ENCODE peak calls at places on chromosomes 1 and 21, in nine cellular contexts. J is colonic mucosa, V is cardiac fibroblast, S is left ventricle myocardium inferior, N is stomach, Z is body of pancreas, Q is tibial artery, B is heart left ventricle, U is natural killer cell. P is an unnamed sample.

GRCh38 chr1:113226118-113226517 is 153.1 kb downstream of the LRIG2 start:
- DNase-seq in J (peak), V (peak), S (no peak), N (no peak), Z (no peak), Q (no peak), B (no peak), U (no peak), P (no peak)

GRCh38 chr1:9689011-9689706 is 37.6 kb downstream of the PIK3CD start:
- DNase-seq in J (peak), V (peak), S (peak), N (peak), Z (peak), Q (peak), B (peak), U (peak), P (peak)

GRCh38 chr1:116031299-116031698 is 55.0 kb downstream of the SLC22A15 start:
- DNase-seq in J (peak), V (no peak), S (no peak), N (no peak), Z (no peak), Q (no peak), B (no peak), U (no peak), P (no peak)

GRCh38 chr1:206691604-206692003 is 6.9 kb downstream of the MAPKAPK2 start:
- DNase-seq in J (no peak), V (peak), S (no peak), N (peak), Z (peak), Q (no peak), B (no peak), U (no peak), P (peak)

GRCh38 chr1:17502326-17502778 is 37.1 kb upstream of the ARHGEF10L start:
- DNase-seq in J (peak), V (peak), S (peak), N (peak), Z (peak), Q (peak), B (peak), U (peak), P (peak)

GRCh38 chr1:39632491-39633417 is 6.7 kb downstream of the HEYL start:
- DNase-seq in J (peak), V (peak), S (peak), N (peak), Z (peak), Q (peak), B (peak), U (no peak), P (no peak)

GRCh38 chr1:201093561-201093960 is 18.7 kb downstream of the CACNA1S start:
- DNase-seq in J (no peak), V (no peak), S (no peak), N (no peak), Z (no peak), Q (no peak), B (no peak), U (no peak), P (no peak)

GRCh38 chr1:206637605-206638004 is 2.3 kb downstream of the DYRK3 start:
- DNase-seq in J (no peak), V (no peak), S (no peak), N (no peak), Z (no peak), Q (no peak), B (no peak), U (no peak), P (no peak)

GRCh38 chr1:207838156-207839082 is 72.5 kb downstream of the CD34 start:
- DNase-seq in J (no peak), V (no peak), S (peak), N (peak), Z (peak), Q (peak), B (peak), U (no peak), P (peak)

GRCh38 chr1:241272828-241273227 is 84.2 kb downstream of the RGS7 start:
- DNase-seq in J (no peak), V (no peak), S (no peak), N (no peak), Z (no peak), Q (no peak), B (no peak), U (no peak), P (no peak)

GRCh38 chr1:6703016-6703415 is 1.4 kb upstream of the DNAJC11 start:
- DNase-seq in J (no peak), V (no peak), S (no peak), N (no peak), Z (no peak), Q (no peak), B (no peak), U (no peak), P (no peak)

GRCh38 chr1:196897158-196897828 is 9.4 kb downstream of the CFHR4 start:
- DNase-seq in J (no peak), V (peak), S (no peak), N (no peak), Z (no peak), Q (no peak), B (no peak), U (no peak), P (no peak)

GRCh38 chr1:229980009-229980408 is 87.0 kb upstream of the GALNT2 start:
- DNase-seq in J (no peak), V (peak), S (no peak), N (no peak), Z (no peak), Q (no peak), B (no peak), U (no peak), P (no peak)

GRCh38 chr21:28261291-28261690 is 731.4 kb downstream of the LTN1 start:
- DNase-seq in J (no peak), V (peak), S (no peak), N (no peak), Z (no peak), Q (no peak), B (no peak), U (no peak), P (no peak)

GRCh38 chr1:10965621-10966226 is 46.7 kb upstream of the TARDBP start:
- DNase-seq in J (no peak), V (peak), S (peak), N (peak), Z (peak), Q (no peak), B (no peak), U (no peak), P (no peak)

GRCh38 chr1:76669624-76670023 is 197.7 kb upstream of the ST6GALNAC5 start:
- DNase-seq in J (no peak), V (no peak), S (no peak), N (no peak), Z (no peak), Q (no peak), B (no peak), U (no peak), P (no peak)

GRCh38 chr1:19596065-19596718 is 47.9 kb upstream of the NBL1 start:
- DNase-seq in J (no peak), V (no peak), S (no peak), N (no peak), Z (peak), Q (no peak), B (no peak), U (no peak), P (peak)

GRCh38 chr1:9758559-9759121 is 65.1 kb downstream of the CLSTN1 start:
- DNase-seq in J (no peak), V (no peak), S (no peak), N (no peak), Z (no peak), Q (no peak), B (no peak), U (no peak), P (no peak)

GRCh38 chr21:39969691-39970364 is 102.6 kb downstream of the PCP4 start:
- DNase-seq in J (no peak), V (no peak), S (no peak), N (no peak), Z (no peak), Q (no peak), B (no peak), U (no peak), P (no peak)

GRCh38 chr1:97017895-97018294 is 296.3 kb downstream of the PTBP2 start:
- DNase-seq in J (no peak), V (no peak), S (no peak), N (no peak), Z (no peak), Q (no peak), B (no peak), U (no peak), P (no peak)

GRCh38 chr1:91712393-91712792 is 173.6 kb downstream of the TGFBR3 start:
- DNase-seq in J (no peak), V (no peak), S (no peak), N (no peak), Z (no peak), Q (no peak), B (no peak), U (no peak), P (no peak)

GRCh38 chr1:178091986-178092745 is 1.7 kb upstream of the RASAL2 start:
- DNase-seq in J (no peak), V (peak), S (no peak), N (no peak), Z (no peak), Q (no peak), B (no peak), U (no peak), P (peak)

GRCh38 chr1:100862591-100862990 is 32.1 kb downstream of the EXTL2 start:
- DNase-seq in J (no peak), V (peak), S (no peak), N (no peak), Z (no peak), Q (no peak), B (no peak), U (no peak), P (peak)

GRCh38 chr1:193558491-193559028 is 372.1 kb upstream of the B3GALT2 start:
- DNase-seq in J (peak), V (peak), S (no peak), N (no peak), Z (no peak), Q (no peak), B (no peak), U (no peak), P (peak)

GRCh38 chr1:222171005-222171404 is 376.9 kb downstream of the HHIPL2 start:
- DNase-seq in J (no peak), V (peak), S (no peak), N (no peak), Z (no peak), Q (no peak), B (no peak), U (no peak), P (peak)

GRCh38 chr1:4156241-4156640 is 256.2 kb upstream of the C1orf174 start:
- DNase-seq in J (no peak), V (no peak), S (no peak), N (no peak), Z (no peak), Q (no peak), B (no peak), U (no peak), P (no peak)

GRCh38 chr1:93732514-93732913 is 50.9 kb upstream of the BCAR3 start:
- DNase-seq in J (no peak), V (no peak), S (no peak), N (no peak), Z (no peak), Q (no peak), B (no peak), U (no peak), P (no peak)
- TF ChIP-seq CTCF in J (no peak), V (peak), S (no peak), N (no peak), Z (no peak), Q (no peak), B (peak), U (no peak), P (peak)

GRCh38 chr1:921011-921837 is 2.5 kb upstream of the SAMD11 start:
- DNase-seq in J (peak), V (peak), S (peak), N (peak), Z (peak), Q (peak), B (peak), U (no peak), P (peak)
- TF ChIP-seq CTCF in J (no peak), V (peak), S (peak), N (peak), Z (peak), Q (peak), B (peak), U (no peak), P (peak)

GRCh38 chr1:156750191-156750931 is 1.1 kb downstream of the HDGF start:
- DNase-seq in J (peak), V (peak), S (no peak), N (peak), Z (peak), Q (no peak), B (no peak), U (no peak), P (no peak)
- TF ChIP-seq CTCF in J (no peak), V (no peak), S (no peak), N (no peak), Z (no peak), Q (no peak), B (no peak), U (no peak), P (no peak)

DNA sequence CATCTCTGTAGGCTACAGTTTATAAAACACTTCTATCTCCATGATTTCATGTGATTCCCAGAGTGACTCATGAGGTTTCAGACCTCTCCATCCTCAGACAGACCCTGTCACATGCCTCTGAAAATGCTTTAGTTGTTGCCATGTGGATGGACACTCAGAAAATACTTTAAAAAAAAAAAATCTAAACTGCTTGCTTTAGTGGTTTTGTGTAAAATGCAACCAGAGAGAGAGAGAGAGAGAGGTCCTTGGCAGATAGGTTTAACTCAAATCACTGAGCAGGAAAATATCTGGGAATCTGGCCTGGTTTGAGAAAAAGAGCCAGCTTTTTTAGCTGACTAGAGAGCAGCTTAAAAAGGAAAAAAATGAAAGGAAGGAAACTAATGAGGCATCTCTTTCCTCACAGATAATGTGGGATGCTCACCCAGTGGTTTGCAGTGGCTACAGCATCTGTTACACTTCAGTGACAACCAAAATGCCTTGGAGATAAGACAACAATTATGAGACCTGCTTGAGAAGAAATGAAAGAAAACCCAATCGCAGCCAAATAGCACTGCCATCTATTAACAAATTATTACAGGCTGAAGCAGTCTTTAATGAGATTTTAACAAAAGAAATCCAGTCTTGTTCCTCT is 54.6 kb upstream of the SYT14 start:
- DNase-seq in J (no peak), V (peak), S (no peak), N (no peak), Z (no peak), Q (no peak), B (no peak), U (no peak), P (peak)
- TF ChIP-seq CTCF in J (no peak), V (peak), S (no peak), N (no peak), Z (no peak), Q (no peak), B (no peak), U (no peak), P (peak)

GRCh38 chr1:226650236-226650841 is 88.7 kb downstream of the ITPKB start:
- DNase-seq in J (no peak), V (no peak), S (peak), N (no peak), Z (no peak), Q (no peak), B (no peak), U (no peak), P (no peak)
- TF ChIP-seq CTCF in J (no peak), V (no peak), S (no peak), N (no peak), Z (no peak), Q (no peak), B (no peak), U (no peak), P (no peak)

GRCh38 chr21:35652196-35652595 is 408.1 kb downstream of the SETD4 start:
- DNase-seq in J (no peak), V (no peak), S (no peak), N (no peak), Z (no peak), Q (no peak), B (no peak), U (no peak), P (no peak)

GRCh38 chr21:35649186-35649585 is 411.1 kb downstream of the SETD4 start:
- DNase-seq in J (no peak), V (peak), S (no peak), N (no peak), Z (no peak), Q (no peak), B (no peak), U (no peak), P (peak)

GRCh38 chr21:35646606-35647005 is 413.7 kb downstream of the SETD4 start:
- DNase-seq in J (no peak), V (peak), S (no peak), N (no peak), Z (no peak), Q (no peak), B (no peak), U (no peak), P (peak)

GRCh38 chr21:35651166-35651565 is 409.2 kb downstream of the SETD4 start:
- DNase-seq in J (no peak), V (no peak), S (no peak), N (no peak), Z (no peak), Q (no peak), B (no peak), U (no peak), P (no peak)

GRCh38 chr21:35648512-35648911 is 411.8 kb downstream of the SETD4 start:
- DNase-seq in J (no peak), V (no peak), S (no peak), N (peak), Z (peak), Q (no peak), B (no peak), U (no peak), P (no peak)
- TF ChIP-seq CTCF in J (no peak), V (no peak), S (no peak), N (no peak), Z (no peak), Q (no peak), B (no peak), U (no peak), P (no peak)

GRCh38 chr1:209886219-209886536 is 51.8 kb upstream of the SYT14 start:
- DNase-seq in J (no peak), V (no peak), S (no peak), N (no peak), Z (no peak), Q (no peak), B (no peak), U (no peak), P (no peak)
- TF ChIP-seq CTCF in J (no peak), V (peak), S (no peak), N (no peak), Z (no peak), Q (no peak), B (no peak), U (no peak), P (peak)

GRCh38 chr21:31505975-31506374 is 153.5 kb upstream of the SOD1 start:
- DNase-seq in J (no peak), V (no peak), S (no peak), N (no peak), Z (no peak), Q (no peak), B (no peak), U (no peak), P (no peak)

GRCh38 chr21:31511258-31511657 is 148.2 kb upstream of the SOD1 start:
- DNase-seq in J (no peak), V (no peak), S (no peak), N (no peak), Z (no peak), Q (no peak), B (no peak), U (no peak), P (no peak)

GRCh38 chr21:31514598-31514997 is 144.9 kb upstream of the SOD1 start:
- DNase-seq in J (no peak), V (no peak), S (no peak), N (no peak), Z (peak), Q (no peak), B (no peak), U (no peak), P (no peak)

GRCh38 chr21:31503939-31504338 is 155.6 kb upstream of the SOD1 start:
- DNase-seq in J (no peak), V (no peak), S (no peak), N (no peak), Z (no peak), Q (no peak), B (no peak), U (no peak), P (no peak)

DNA sequence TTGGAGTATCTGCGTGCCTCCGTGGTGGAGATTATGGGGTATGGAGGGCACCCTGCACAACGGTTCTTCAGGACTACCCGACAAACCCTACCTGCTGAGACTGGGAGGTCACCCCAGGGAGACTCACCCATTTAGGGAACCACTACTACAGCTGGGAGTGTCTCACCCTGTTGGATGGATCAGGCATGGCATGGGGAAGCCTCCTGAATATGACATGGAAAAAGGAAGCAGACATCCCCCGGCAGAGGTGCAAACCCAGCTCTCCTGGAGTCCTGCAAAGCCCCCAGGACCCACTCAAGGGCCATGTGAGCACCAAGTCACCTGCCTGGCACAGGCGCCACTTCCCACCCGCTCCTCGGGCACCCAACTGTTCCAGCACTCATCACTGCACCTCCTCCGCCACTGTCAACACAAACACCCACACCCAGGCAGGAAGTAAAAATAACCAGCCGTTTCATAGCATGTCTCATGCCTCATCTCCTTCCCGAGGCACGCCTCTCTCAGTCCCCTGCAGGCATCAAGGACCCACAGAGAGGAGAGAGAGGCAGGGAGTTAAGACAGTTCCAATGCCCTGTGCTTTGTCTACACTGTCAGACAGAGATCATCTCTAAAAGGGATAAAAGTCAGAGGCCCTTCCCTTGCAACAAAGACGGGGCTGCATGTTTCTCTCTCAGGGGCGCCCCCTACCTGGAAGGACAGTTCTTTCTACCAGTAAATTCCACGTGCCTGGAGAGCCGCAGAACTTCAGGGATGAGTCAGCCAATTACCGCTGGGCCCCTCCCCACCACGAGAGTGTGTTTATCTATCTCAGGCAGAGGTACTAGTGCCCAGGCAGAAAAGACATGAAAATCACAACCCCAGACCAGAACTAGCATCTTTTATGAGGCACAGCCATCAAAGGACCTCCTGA is 150.1 kb upstream of the SOD1 start:
- DNase-seq in J (peak), V (peak), S (no peak), N (no peak), Z (no peak), Q (no peak), B (no peak), U (peak), P (no peak)
- TF ChIP-seq CTCF in J (no peak), V (no peak), S (no peak), N (no peak), Z (no peak), Q (no peak), B (no peak), U (peak), P (no peak)

DNA sequence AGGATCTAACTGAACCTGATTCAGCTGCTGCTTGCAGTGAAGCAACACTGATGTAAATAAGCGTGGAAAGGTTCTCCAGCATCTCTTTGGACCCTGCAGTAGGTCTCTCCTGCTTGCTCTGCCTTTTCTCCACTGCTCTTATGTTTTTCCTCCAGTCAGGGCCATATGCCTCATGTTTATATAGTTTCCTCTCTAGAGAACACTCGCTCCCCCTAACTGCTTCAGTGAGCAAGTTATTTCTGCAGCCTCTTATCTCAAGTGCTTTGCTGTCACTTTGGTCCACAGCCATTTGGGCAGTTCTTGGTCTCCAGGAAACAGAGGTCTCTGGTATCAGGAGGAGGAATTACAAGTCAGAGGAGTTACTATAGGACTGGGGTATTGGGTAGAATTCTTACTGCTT is 5.3 kb downstream of the PRUNE1 start:
- DNase-seq in J (peak), V (peak), S (no peak), N (peak), Z (no peak), Q (no peak), B (peak), U (no peak), P (no peak)
- TF ChIP-seq CTCF in J (no peak), V (peak), S (no peak), N (no peak), Z (no peak), Q (no peak), B (peak), U (no peak), P (no peak)